ENCODE peak calls at places on chromosomes 2 and 18, in seven cellular contexts. Z is osteoblast, L is OCI-LY7, H is ovary, F is uterus, M is upper lobe of right lung, D is dorsolateral prefrontal cortex. K is an unnamed sample.

GRCh38 chr2:235026649-235027557 is 75.1 kb downstream of the SH3BP4 start:
- DNase-seq in Z (peak), L (no peak), H (no peak), F (no peak), M (peak), D (no peak), K (peak)

GRCh38 chr2:237432484-237433092 is 18.6 kb upstream of the COL6A3 start:
- DNase-seq in Z (peak), L (no peak), H (no peak), F (no peak), M (no peak), D (no peak), K (peak)

GRCh38 chr2:146997488-146997887 is 847.3 kb upstream of the ACVR2A start:
- DNase-seq in Z (no peak), L (no peak), H (no peak), F (no peak), M (no peak), D (no peak), K (no peak)

GRCh38 chr2:219104107-219105050 is 43.7 kb upstream of the IHH start:
- DNase-seq in Z (no peak), L (peak), H (no peak), F (no peak), M (no peak), D (no peak), K (peak)

GRCh38 chr18:10030816-10031541 is 117.2 kb downstream of the VAPA start:
- DNase-seq in Z (no peak), L (no peak), H (no peak), F (peak), M (no peak), D (no peak), K (peak)

GRCh38 chr2:59296279-59296678 is 1055.2 kb upstream of the FANCL start:
- DNase-seq in Z (no peak), L (no peak), H (no peak), F (no peak), M (no peak), D (no peak), K (peak)

GRCh38 chr18:159037-159652 is 788 bp downstream of the USP14 start:
- DNase-seq in Z (peak), L (peak), H (no peak), F (no peak), M (no peak), D (no peak), K (no peak)

GRCh38 chr18:13625843-13626543 is 100.4 kb downstream of the FAM210A start:
- DNase-seq in Z (peak), L (no peak), H (no peak), F (no peak), M (no peak), D (no peak), K (no peak)

GRCh38 chr2:138327967-138328366 is 173.6 kb upstream of the SPOPL start:
- DNase-seq in Z (no peak), L (no peak), H (no peak), F (no peak), M (no peak), D (no peak), K (no peak)

GRCh38 chr2:173578404-173579092 is 223.9 kb downstream of the CDCA7 start:
- DNase-seq in Z (no peak), L (no peak), H (no peak), F (no peak), M (no peak), D (no peak), K (no peak)

GRCh38 chr2:239687441-239687840 is 286.6 kb upstream of the HDAC4 start:
- DNase-seq in Z (peak), L (no peak), H (no peak), F (no peak), M (no peak), D (no peak), K (no peak)

GRCh38 chr2:24124003-24124585 is 825 bp downstream of the FAM228B start:
- DNase-seq in Z (peak), L (no peak), H (no peak), F (no peak), M (no peak), D (no peak), K (no peak)

GRCh38 chr2:165176780-165177179 is 27.1 kb downstream of the SCN3A start:
- DNase-seq in Z (no peak), L (no peak), H (no peak), F (no peak), M (no peak), D (no peak), K (no peak)

GRCh38 chr2:112092286-112093041 is 37.4 kb downstream of the TMEM87B start:
- DNase-seq in Z (no peak), L (no peak), H (no peak), F (no peak), M (no peak), D (no peak), K (peak)

GRCh38 chr2:182915369-182916326 is 49.2 kb upstream of the FRZB start:
- DNase-seq in Z (peak), L (no peak), H (no peak), F (no peak), M (no peak), D (no peak), K (peak)

GRCh38 chr2:137806102-137806805 is 158.0 kb upstream of the HNMT start:
- DNase-seq in Z (no peak), L (no peak), H (no peak), F (no peak), M (no peak), D (no peak), K (no peak)

GRCh38 chr18:7117390-7118355 is at the start of gene LAMA1:
- DNase-seq in Z (peak), L (no peak), H (peak), F (no peak), M (peak), D (no peak), K (peak)

GRCh38 chr2:26169226-26169625 is 3.7 kb upstream of the GAREM2 start:
- DNase-seq in Z (peak), L (no peak), H (no peak), F (no peak), M (peak), D (no peak), K (no peak)

GRCh38 chr2:236408786-236409185 is 144.6 kb upstream of the ASB18 start:
- DNase-seq in Z (no peak), L (no peak), H (no peak), F (no peak), M (no peak), D (no peak), K (no peak)

GRCh38 chr2:65049010-65049639 is 7.1 kb upstream of the CEP68 start:
- DNase-seq in Z (no peak), L (no peak), H (no peak), F (no peak), M (no peak), D (no peak), K (no peak)

GRCh38 chr2:143428700-143429099 is 299.5 kb downstream of the ARHGAP15 start:
- DNase-seq in Z (no peak), L (no peak), H (no peak), F (no peak), M (no peak), D (no peak), K (peak)

GRCh38 chr2:124875627-124876244 is 850.6 kb downstream of the CNTNAP5 start:
- DNase-seq in Z (no peak), L (no peak), H (no peak), F (no peak), M (no peak), D (no peak), K (no peak)

DNA sequence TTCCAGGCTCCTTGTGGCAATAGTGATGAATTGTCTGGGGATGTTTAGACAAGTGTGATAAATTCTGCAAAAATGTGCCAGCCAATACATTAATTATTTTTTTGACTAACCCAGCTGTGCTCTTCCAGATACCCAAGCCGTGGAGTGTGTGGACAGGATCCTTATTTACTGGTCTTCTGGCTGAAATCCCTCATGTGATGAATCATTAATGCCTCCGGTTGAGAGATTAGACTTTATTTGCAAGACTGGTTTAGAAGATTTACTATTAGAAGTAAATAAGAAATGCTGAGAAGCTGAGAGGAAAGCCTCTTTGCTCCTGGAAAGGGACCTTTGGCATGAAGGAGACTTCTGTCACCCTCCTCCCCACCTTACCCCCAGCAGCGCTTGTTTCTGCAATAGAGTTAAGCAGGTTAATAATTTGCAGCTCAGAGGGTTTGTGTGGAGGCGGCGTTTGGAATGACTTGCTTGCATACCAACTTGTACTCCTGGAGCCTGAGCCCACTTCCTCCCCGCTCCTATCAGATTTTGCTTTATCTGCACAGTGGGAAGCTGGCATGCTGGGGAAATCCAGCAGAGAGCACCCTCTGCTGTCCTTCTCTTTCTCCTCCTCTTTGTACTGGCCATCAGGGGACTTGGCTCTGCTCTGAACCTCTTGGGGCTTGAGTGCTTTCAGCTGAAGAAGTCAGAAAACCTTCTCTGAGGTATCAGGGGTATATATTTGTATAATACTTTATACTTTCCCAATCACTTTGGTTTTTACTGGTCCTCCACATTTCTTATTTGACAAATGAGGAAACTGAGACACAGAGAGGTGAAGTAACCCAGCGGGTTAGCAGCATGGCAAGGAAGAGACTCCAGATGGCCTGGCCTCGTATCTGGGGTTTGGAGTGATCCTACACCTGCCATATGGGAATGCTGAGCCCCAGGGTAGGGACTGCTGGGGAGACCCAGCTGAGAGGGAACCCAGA is 16.3 kb downstream of the SLC3A1 start:
- DNase-seq in Z (peak), L (no peak), H (no peak), F (peak), M (peak), D (peak), K (peak)
- H3K4me3 ChIP-seq in Z (no peak), L (no peak), H (no peak), F (no peak), M (no peak), D (no peak), K (no peak)

DNA sequence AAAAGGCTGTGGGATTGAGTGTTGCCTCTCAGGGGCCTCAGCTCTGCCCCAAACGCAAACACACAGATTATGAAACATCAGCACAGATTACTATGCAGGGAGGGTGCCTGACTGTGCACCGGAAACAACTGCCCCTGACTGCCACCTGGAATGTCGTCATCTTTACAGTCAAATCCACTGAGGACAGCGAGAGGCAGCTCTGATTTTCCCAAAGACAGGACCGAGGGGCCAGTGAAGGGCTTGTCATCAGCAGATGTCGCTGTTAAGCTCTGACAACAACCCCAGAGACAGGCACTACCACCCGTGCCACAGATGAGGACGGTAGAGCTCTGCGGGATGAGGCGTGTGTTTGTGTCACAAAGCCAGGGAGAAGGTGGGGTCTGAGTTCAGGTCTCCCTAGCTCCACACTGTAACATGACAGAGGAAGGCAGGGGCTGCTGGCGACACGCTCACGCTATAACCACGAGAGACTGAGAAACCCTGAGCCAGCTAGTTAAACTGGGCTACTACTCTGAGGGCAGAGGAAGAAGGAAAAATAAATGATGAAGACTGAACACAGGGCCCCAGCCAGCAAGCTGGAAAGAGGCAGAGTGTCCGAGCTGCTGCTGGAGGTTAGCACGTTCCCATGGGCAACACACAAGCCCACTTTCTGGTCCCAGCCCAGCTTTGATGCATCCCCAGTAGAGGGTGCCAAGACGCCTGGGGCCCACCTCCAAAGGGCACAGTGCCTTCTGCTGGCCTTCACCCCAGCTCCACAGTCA is 47.0 kb downstream of the PARD6G start:
- DNase-seq in Z (peak), L (no peak), H (no peak), F (no peak), M (peak), D (peak), K (peak)
- TF ChIP-seq CTCF in Z (peak), L (peak), H (no peak), F (no peak), M (peak), D (peak), K (peak)

GRCh38 chr18:3873211-3873610 is 423.2 kb downstream of the TGIF1 start:
- DNase-seq in Z (no peak), L (no peak), H (no peak), F (no peak), M (no peak), D (no peak), K (no peak)
- H3K4me3 ChIP-seq in Z (no peak), L (no peak), H (peak), F (no peak), M (no peak), D (peak), K (no peak)

DNA sequence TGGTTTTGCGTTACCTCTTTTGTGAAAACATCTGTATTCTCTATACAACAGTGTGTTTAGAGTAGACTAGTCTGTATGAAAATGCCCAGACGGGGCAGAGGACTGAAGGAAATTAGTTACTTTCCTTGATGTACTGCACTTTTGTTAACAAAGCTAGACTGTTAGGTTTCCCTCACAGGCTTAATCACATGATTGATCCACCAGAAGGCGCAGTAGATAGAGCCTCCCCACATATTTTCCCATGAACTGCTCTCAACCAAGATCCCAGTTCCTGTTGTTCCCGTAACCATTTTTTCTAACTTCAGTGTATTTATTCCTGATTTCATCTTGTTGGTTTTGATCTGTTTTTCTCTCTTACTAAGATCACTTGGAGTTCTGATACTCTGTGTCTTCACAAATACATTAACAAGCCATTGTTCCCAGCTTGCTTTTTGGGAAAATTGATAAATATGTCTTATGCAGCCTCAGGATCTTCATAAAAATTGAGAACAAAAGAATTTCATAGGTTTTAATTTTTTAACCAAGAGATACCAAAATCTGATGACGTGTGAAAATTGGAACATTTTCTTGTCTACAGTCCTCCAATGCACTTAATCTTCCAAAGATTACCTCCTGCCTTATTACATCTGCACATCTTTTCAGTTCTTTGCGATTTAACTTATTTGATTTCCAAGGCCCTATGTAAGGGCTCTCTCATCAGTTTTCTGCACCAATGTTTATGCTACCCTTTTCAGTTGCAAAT is 2.9 kb downstream of the MRPL35 start:
- DNase-seq in Z (no peak), L (no peak), H (no peak), F (no peak), M (no peak), D (no peak), K (peak)
- TF ChIP-seq CTCF in Z (no peak), L (no peak), H (no peak), F (no peak), M (no peak), D (peak), K (no peak)

GRCh38 chr18:5975111-5975622 is 79.8 kb upstream of the TMEM200C start:
- DNase-seq in Z (no peak), L (no peak), H (no peak), F (no peak), M (no peak), D (no peak), K (peak)
- H3K4me3 ChIP-seq in Z (no peak), L (no peak), H (no peak), F (no peak), M (no peak), D (no peak), K (no peak)

DNA sequence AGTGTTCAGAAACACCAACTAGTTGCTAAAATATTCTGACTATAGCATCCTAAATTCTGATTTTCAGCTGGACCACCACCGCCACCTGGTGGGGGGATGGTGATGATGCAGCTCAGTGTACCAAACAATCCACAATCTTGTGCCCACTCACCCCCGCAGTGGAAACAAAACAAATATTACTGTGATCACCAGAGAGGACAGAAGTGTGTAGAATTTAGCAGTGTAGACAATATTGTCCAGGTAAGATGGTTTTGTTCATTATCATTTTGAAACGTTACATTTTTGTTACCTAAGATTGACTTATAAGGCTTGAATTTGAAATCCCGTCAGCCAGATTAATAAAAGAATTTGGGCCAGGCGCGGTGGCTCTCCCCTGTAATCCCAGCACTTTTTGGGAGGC is 31.7 kb upstream of the UBXN4 start:
- DNase-seq in Z (peak), L (peak), H (peak), F (peak), M (no peak), D (peak), K (peak)
- TF ChIP-seq CTCF in Z (peak), L (peak), H (peak), F (peak), M (peak), D (peak), K (peak)

GRCh38 chr2:241321911-241322310 is 6.2 kb downstream of the SEPTIN2 start:
- DNase-seq in Z (no peak), L (no peak), H (no peak), F (no peak), M (no peak), D (no peak), K (no peak)

GRCh38 chr2:241323777-241324176 is 8.1 kb downstream of the SEPTIN2 start:
- DNase-seq in Z (no peak), L (no peak), H (no peak), F (no peak), M (no peak), D (no peak), K (no peak)

GRCh38 chr2:241317391-241317790 is 1.7 kb downstream of the SEPTIN2 start:
- DNase-seq in Z (no peak), L (peak), H (no peak), F (no peak), M (no peak), D (no peak), K (peak)

GRCh38 chr2:241321033-241321432 is 5.3 kb downstream of the SEPTIN2 start:
- DNase-seq in Z (no peak), L (no peak), H (no peak), F (no peak), M (no peak), D (no peak), K (no peak)

GRCh38 chr2:241320394-241320793 is 4.7 kb downstream of the SEPTIN2 start:
- DNase-seq in Z (no peak), L (no peak), H (no peak), F (no peak), M (no peak), D (no peak), K (no peak)
- H3K4me3 ChIP-seq in Z (no peak), L (no peak), H (no peak), F (no peak), M (no peak), D (no peak), K (no peak)

GRCh38 chr2:191970867-191971266 is 124.0 kb upstream of the CAVIN2 start:
- DNase-seq in Z (no peak), L (no peak), H (no peak), F (no peak), M (no peak), D (no peak), K (no peak)

GRCh38 chr2:191965733-191966132 is 118.8 kb upstream of the CAVIN2 start:
- DNase-seq in Z (no peak), L (no peak), H (no peak), F (no peak), M (no peak), D (no peak), K (no peak)

GRCh38 chr2:191968151-191968550 is 121.3 kb upstream of the CAVIN2 start:
- DNase-seq in Z (no peak), L (no peak), H (no peak), F (no peak), M (no peak), D (no peak), K (no peak)
- TF ChIP-seq CTCF in Z (no peak), L (no peak), H (no peak), F (no peak), M (no peak), D (no peak), K (no peak)

GRCh38 chr18:31317860-31318259 is at the start of gene DSG1:
- DNase-seq in Z (no peak), L (no peak), H (no peak), F (no peak), M (no peak), D (no peak), K (no peak)
- H3K4me3 ChIP-seq in Z (no peak), L (no peak), H (no peak), F (no peak), M (no peak), D (no peak), K (no peak)